ENCODE peak calls at places on chromosome 7, in eight cellular contexts. B is fibroblast of lung, G is gastrocnemius medialis, U is IMR-90, R is GM06990, J is sigmoid colon, Z is colonic mucosa, O is psoas muscle. K is an unnamed sample.
A peak's percentile ranks its signal among the peaks of the same experiment; 100 is the strongest.

GRCh38 chr7:107564553-107565298 is 955 bp downstream of the DUS4L start:
- DNase-seq in B (peak; percentile 77), G (no peak), U (peak; percentile 95), R (no peak), J (no peak), Z (no peak), O (no peak), K (peak; percentile 88)

GRCh38 chr7:140082770-140083169 is 20.0 kb upstream of the PARP12 start:
- DNase-seq in B (no peak), G (no peak), U (no peak), R (no peak), J (no peak), Z (no peak), O (no peak), K (no peak)

GRCh38 chr7:91066627-91067026 is 197.6 kb upstream of the FZD1 start:
- DNase-seq in B (no peak), G (no peak), U (no peak), R (no peak), J (no peak), Z (no peak), O (no peak), K (no peak)

GRCh38 chr7:122302826-122303521 is 1.6 kb downstream of the FEZF1 start:
- DNase-seq in B (no peak), G (no peak), U (no peak), R (no peak), J (no peak), Z (no peak), O (no peak), K (no peak)

GRCh38 chr7:151599401-151600227 is 79.9 kb upstream of the RHEB start:
- DNase-seq in B (peak; percentile 92), G (no peak), U (peak; percentile 93), R (no peak), J (peak; percentile 82), Z (no peak), O (peak; percentile 49), K (peak; percentile 94)

GRCh38 chr7:74099031-74099430 is 15.4 kb downstream of the LIMK1 start:
- DNase-seq in B (no peak), G (no peak), U (no peak), R (no peak), J (no peak), Z (no peak), O (no peak), K (no peak)

GRCh38 chr7:74017122-74017521 is 10.9 kb upstream of the ELN start:
- DNase-seq in B (no peak), G (no peak), U (no peak), R (no peak), J (no peak), Z (no peak), O (no peak), K (no peak)

GRCh38 chr7:157529768-157530560 is 193.2 kb downstream of the DNAJB6 start:
- DNase-seq in B (no peak), G (no peak), U (no peak), R (no peak), J (no peak), Z (no peak), O (no peak), K (no peak)

GRCh38 chr7:49001610-49002033 is 77.3 kb downstream of the CDC14C start:
- DNase-seq in B (no peak), G (no peak), U (no peak), R (peak; percentile 2), J (no peak), Z (peak; percentile 37), O (no peak), K (no peak)

GRCh38 chr7:33917661-33918060 is 12.3 kb downstream of the BMPER start:
- DNase-seq in B (no peak), G (no peak), U (no peak), R (no peak), J (no peak), Z (no peak), O (no peak), K (no peak)

GRCh38 chr7:76234931-76235441 is 33.3 kb downstream of the SRRM3 start:
- DNase-seq in B (peak; percentile 79), G (peak; percentile 18), U (peak; percentile 76), R (peak; percentile 84), J (peak; percentile 71), Z (peak; percentile 93), O (peak; percentile 64), K (peak; percentile 74)

GRCh38 chr7:151806204-151806603 is 70.7 kb downstream of the PRKAG2 start:
- DNase-seq in B (no peak), G (no peak), U (no peak), R (no peak), J (no peak), Z (no peak), O (no peak), K (no peak)

GRCh38 chr7:133268355-133268754 is 15.5 kb downstream of the EXOC4 start:
- DNase-seq in B (no peak), G (no peak), U (no peak), R (no peak), J (no peak), Z (no peak), O (no peak), K (no peak)

GRCh38 chr7:141700848-141701371 is 1.1 kb downstream of the DENND11 start:
- DNase-seq in B (no peak), G (no peak), U (no peak), R (peak; percentile 24), J (no peak), Z (peak; percentile 27), O (no peak), K (no peak)

GRCh38 chr7:150685219-150686029 is at the start of gene GIMAP2:
- DNase-seq in B (peak; percentile 59), G (no peak), U (no peak), R (peak; percentile 64), J (no peak), Z (peak; percentile 38), O (no peak), K (no peak)

GRCh38 chr7:40680657-40681056 is 545.9 kb downstream of the SUGCT start:
- DNase-seq in B (no peak), G (no peak), U (no peak), R (no peak), J (no peak), Z (no peak), O (no peak), K (peak; percentile 19)

GRCh38 chr7:148173296-148173695 is 417.3 kb upstream of the C7orf33 start:
- DNase-seq in B (no peak), G (no peak), U (no peak), R (no peak), J (no peak), Z (no peak), O (no peak), K (no peak)

GRCh38 chr7:20329389-20330175 is 1.1 kb upstream of the ITGB8 start:
- DNase-seq in B (peak; percentile 75), G (no peak), U (peak; percentile 71), R (peak; percentile 58), J (peak; percentile 81), Z (peak; percentile 82), O (peak; percentile 21), K (peak; percentile 82)

GRCh38 chr7:99125505-99125865 is 18.4 kb downstream of the SMURF1 start:
- DNase-seq in B (no peak), G (no peak), U (no peak), R (no peak), J (no peak), Z (peak; percentile 51), O (no peak), K (no peak)

GRCh38 chr7:44962483-44963251 is 16.1 kb downstream of the MYO1G start:
- DNase-seq in B (no peak), G (no peak), U (no peak), R (no peak), J (no peak), Z (no peak), O (peak; percentile 47), K (no peak)

GRCh38 chr7:155811560-155811894 is 736 bp downstream of the SHH start:
- DNase-seq in B (no peak), G (no peak), U (no peak), R (no peak), J (no peak), Z (peak; percentile 79), O (no peak), K (no peak)

GRCh38 chr7:151091431-151091830 is 5.2 kb downstream of the AGAP3 start:
- DNase-seq in B (no peak), G (no peak), U (no peak), R (no peak), J (no peak), Z (peak; percentile 78), O (peak; percentile 18), K (no peak)

GRCh38 chr7:73829505-73829904 is 1.3 kb upstream of the CLDN4 start:
- DNase-seq in B (no peak), G (no peak), U (no peak), R (no peak), J (no peak), Z (peak; percentile 62), O (no peak), K (no peak)

GRCh38 chr7:591856-592628 is 72.4 kb upstream of the PDGFA start:
- DNase-seq in B (no peak), G (no peak), U (no peak), R (no peak), J (no peak), Z (no peak), O (no peak), K (no peak)
- TF ChIP-seq CTCF in B (no peak), G (no peak), U (no peak), R (no peak), J (no peak), Z (no peak), O (no peak), K (no peak)

GRCh38 chr7:3760696-3761095 is 459.6 kb downstream of the SDK1 start:
- DNase-seq in B (peak; percentile 16), G (no peak), U (peak; percentile 16), R (no peak), J (no peak), Z (no peak), O (no peak), K (peak; percentile 1)

GRCh38 chr7:3757059-3757458 is 456.0 kb downstream of the SDK1 start:
- DNase-seq in B (no peak), G (no peak), U (no peak), R (no peak), J (no peak), Z (no peak), O (no peak), K (no peak)

GRCh38 chr7:3762146-3762831 is 461.2 kb downstream of the SDK1 start:
- DNase-seq in B (no peak), G (no peak), U (no peak), R (no peak), J (no peak), Z (no peak), O (no peak), K (no peak)
- TF ChIP-seq CTCF in B (no peak), G (no peak), U (no peak), R (no peak), J (no peak), Z (no peak), O (no peak), K (no peak)

DNA sequence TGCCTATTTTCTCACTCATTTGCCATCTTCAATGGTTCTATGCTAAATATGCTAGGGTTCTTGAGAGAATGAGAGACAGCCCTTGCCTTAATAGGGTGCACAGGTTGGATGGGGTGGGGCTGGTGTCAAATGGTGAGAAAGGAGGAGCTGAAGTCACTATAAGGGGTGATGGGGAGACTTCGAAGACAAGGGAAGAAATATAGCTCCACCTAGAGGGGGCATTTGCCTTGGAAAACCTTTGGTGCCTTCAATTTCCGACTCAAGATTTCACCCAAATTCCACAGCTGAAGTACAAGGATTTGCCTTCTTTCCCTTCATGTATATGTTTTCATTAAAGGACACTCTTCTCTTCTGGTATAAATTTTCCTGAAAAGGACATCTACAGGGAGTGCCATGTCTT is 5.6 kb downstream of the PTN start:
- DNase-seq in B (no peak), G (no peak), U (no peak), R (no peak), J (no peak), Z (no peak), O (no peak), K (no peak)
- TF ChIP-seq CTCF in B (no peak), G (no peak), U (peak; percentile 19), R (peak; percentile 30), J (no peak), Z (no peak), O (no peak), K (no peak)

GRCh38 chr7:50272808-50273207 is 31.7 kb upstream of the IKZF1 start:
- DNase-seq in B (no peak), G (no peak), U (no peak), R (no peak), J (no peak), Z (no peak), O (no peak), K (no peak)
- TF ChIP-seq CTCF in B (no peak), G (no peak), U (no peak), R (no peak), J (no peak), Z (no peak), O (no peak), K (no peak)

K was measured in fibroblast of the aortic adventitia.